ENCODE peak calls at places on chromosomes 16 and 17, in five cellular contexts. A is uterus, P is tibial artery, X is WTC11, S is foreskin fibroblast. H is an unnamed sample.

GRCh38 chr16:66713076-66713475 is 16.5 kb upstream of the CMTM4 start:
- DNase-seq in A (no peak), P (no peak), X (no peak), S (peak), H (no peak)

GRCh38 chr17:10875411-10875810 is 37.5 kb upstream of the PIRT start:
- DNase-seq in P (no peak), X (peak), S (peak), A (no peak), H (no peak)

GRCh38 chr16:10969615-10970014 is 25.3 kb downstream of the CLEC16A start:
- DNase-seq in P (no peak), A (no peak), X (no peak), S (no peak), H (no peak)

GRCh38 chr17:28675485-28675884 is 13.5 kb downstream of the SUPT6H start:
- DNase-seq in X (no peak), A (no peak), S (peak), P (no peak), H (no peak)

GRCh38 chr17:36837193-36837592 is 100.1 kb upstream of the LHX1 start:
- DNase-seq in A (no peak), S (no peak), X (no peak), P (no peak), H (no peak)

GRCh38 chr17:66715745-66716156 is 119.2 kb upstream of the CACNG5 start:
- DNase-seq in P (no peak), A (no peak), S (peak), X (no peak), H (peak)

GRCh38 chr16:84838383-84838948 is 18.7 kb downstream of the CRISPLD2 start:
- DNase-seq in A (no peak), X (no peak), P (no peak), S (no peak), H (no peak)

GRCh38 chr16:19598805-19599204 is 43.3 kb downstream of the VPS35L start:
- DNase-seq in X (no peak), A (no peak), S (no peak), P (no peak), H (no peak)

GRCh38 chr16:11082860-11083388 is 138.6 kb downstream of the CLEC16A start:
- DNase-seq in P (no peak), S (no peak), A (no peak), X (no peak), H (no peak)

GRCh38 chr17:56781944-56782737 is 51.6 kb downstream of the C17orf67 start:
- DNase-seq in P (no peak), A (no peak), S (no peak), X (no peak), H (no peak)

GRCh38 chr16:4506450-4506849 is 30.3 kb downstream of the HMOX2 start:
- DNase-seq in S (peak), P (peak), X (peak), A (peak), H (peak)

GRCh38 chr16:23469814-23470213 is 16.8 kb upstream of the COG7 start:
- DNase-seq in A (no peak), S (peak), X (no peak), P (no peak), H (no peak)

GRCh38 chr16:71542377-71542776 is 16.2 kb downstream of the CHST4 start:
- DNase-seq in A (no peak), P (peak), S (peak), X (peak), H (no peak)

GRCh38 chr17:66627985-66628384 is 206.9 kb upstream of the CACNG5 start:
- DNase-seq in S (peak), P (no peak), X (no peak), A (peak), H (peak)

GRCh38 chr16:17424771-17425170 is 46.0 kb downstream of the XYLT1 start:
- DNase-seq in X (no peak), P (no peak), A (no peak), S (no peak), H (no peak)

GRCh38 chr16:676565-677297 is 1.3 kb downstream of the RHBDL1 start:
- DNase-seq in P (no peak), S (no peak), X (no peak), A (no peak), H (no peak)

GRCh38 chr17:37191219-37191618 is 184.6 kb upstream of the C17orf78 start:
- DNase-seq in P (no peak), X (no peak), S (peak), A (no peak), H (no peak)

GRCh38 chr16:50836121-50836541 is 94.2 kb downstream of the CYLD start:
- DNase-seq in P (no peak), X (no peak), A (no peak), S (peak), H (no peak)

GRCh38 chr17:72345083-72345482 is 224.3 kb downstream of the SOX9 start:
- DNase-seq in S (no peak), A (no peak), P (no peak), X (no peak), H (no peak)

GRCh38 chr17:67585077-67585602 is 132.6 kb upstream of the NOL11 start:
- DNase-seq in X (no peak), A (no peak), P (no peak), S (no peak), H (no peak)

GRCh38 chr17:68777856-68778694 is 176.9 kb upstream of the FAM20A start:
- DNase-seq in X (no peak), P (no peak), S (no peak), A (no peak), H (no peak)

GRCh38 chr17:46877466-46877865 is 26.1 kb downstream of the WNT9B start:
- DNase-seq in X (no peak), P (no peak), S (no peak), A (no peak), H (no peak)
- TF ChIP-seq CTCF in X (no peak), P (no peak), S (no peak), A (no peak), H (no peak)

GRCh38 chr17:51796026-51796425 is 362.5 kb downstream of the CA10 start:
- DNase-seq in A (no peak), X (no peak), P (no peak), S (no peak), H (no peak)

GRCh38 chr17:51793686-51794085 is 364.8 kb downstream of the CA10 start:
- DNase-seq in S (no peak), A (no peak), P (no peak), X (no peak), H (no peak)

GRCh38 chr17:51795401-51795800 is 363.1 kb downstream of the CA10 start:
- DNase-seq in S (no peak), X (no peak), P (no peak), A (no peak), H (no peak)

GRCh38 chr17:51797150-51797549 is 361.4 kb downstream of the CA10 start:
- DNase-seq in P (no peak), S (no peak), X (no peak), A (no peak), H (no peak)

GRCh38 chr17:51794466-51794865 is 364.0 kb downstream of the CA10 start:
- DNase-seq in X (no peak), S (no peak), P (no peak), A (no peak), H (no peak)
- TF ChIP-seq CTCF in X (no peak), S (no peak), P (no peak), A (no peak), H (no peak)

GRCh38 chr16:78396046-78396445 is 296.6 kb downstream of the WWOX start:
- DNase-seq in S (no peak), A (no peak), X (no peak), P (no peak), H (no peak)
- TF ChIP-seq CTCF in S (no peak), A (no peak), X (no peak), P (no peak), H (no peak)

GRCh38 chr16:86680661-86681439 is 102.5 kb downstream of the FOXL1 start:
- DNase-seq in A (no peak), P (no peak), S (no peak), X (no peak), H (no peak)

GRCh38 chr16:86681440-86681838 is 103.1 kb downstream of the FOXL1 start:
- DNase-seq in X (no peak), P (peak), S (no peak), A (peak), H (no peak)

GRCh38 chr16:86679490-86679889 is 101.1 kb downstream of the FOXL1 start:
- DNase-seq in S (no peak), P (no peak), X (no peak), A (no peak), H (no peak)

GRCh38 chr16:86682219-86682904 is 104.0 kb downstream of the FOXL1 start:
- DNase-seq in S (no peak), P (no peak), X (no peak), A (no peak), H (no peak)

DNA sequence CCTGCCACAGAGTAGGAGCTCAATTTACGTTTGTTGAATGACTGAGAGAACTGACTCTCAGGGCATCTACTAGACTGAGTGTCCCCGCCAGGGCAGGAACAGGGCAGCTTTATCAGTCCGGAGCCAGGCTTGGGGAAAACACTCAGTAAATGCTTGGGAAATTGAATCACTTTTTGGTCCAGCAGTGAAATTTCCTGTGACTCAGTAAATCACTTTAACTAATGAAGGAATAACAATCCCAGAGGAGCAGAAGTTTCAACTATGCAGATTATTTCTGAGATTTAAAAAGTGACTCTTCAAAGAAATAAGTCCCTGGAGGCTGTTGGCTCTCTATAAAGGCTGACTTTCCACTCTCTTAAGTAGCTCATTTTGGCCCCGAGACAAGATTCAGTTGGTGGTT is 101.8 kb downstream of the FOXL1 start:
- DNase-seq in A (no peak), X (no peak), P (peak), S (peak), H (no peak)
- TF ChIP-seq CTCF in A (no peak), X (no peak), P (no peak), S (no peak), H (no peak)